ENCODE peak calls at places on chromosomes 13 and 19, in seven cellular contexts. F, S, K, Z, L, E and R are unnamed samples.
A peak's percentile ranks its signal among the peaks of the same experiment; 100 is the strongest.

GRCh38 chr13:45674908-45675307 is 27.2 kb upstream of the CBY2 start:
- DNase-seq in E (peak; percentile 46), S (no peak), F (no peak), K (no peak), Z (no peak), L (peak; percentile 91), R (peak; percentile 61)

GRCh38 chr13:73428137-73428536 is 369.3 kb downstream of the KLF5 start:
- DNase-seq in K (peak; percentile 67), S (no peak), Z (no peak), L (peak; percentile 15), F (no peak), E (no peak), R (peak; percentile 15)

GRCh38 chr13:33251131-33251629 is 34.4 kb downstream of the STARD13 start:
- DNase-seq in E (no peak), F (no peak), S (no peak), Z (no peak), L (peak; percentile 98), K (no peak), R (peak; percentile 90)

GRCh38 chr19:34172661-34173144 is 399 bp downstream of the LSM14A start:
- DNase-seq in Z (peak; percentile 55), S (peak; percentile 23), F (peak; percentile 31), L (no peak), E (no peak), K (no peak), R (no peak)

GRCh38 chr13:24130134-24130792 is 30.3 kb upstream of the SPATA13 start:
- DNase-seq in S (no peak), L (peak; percentile 11), F (no peak), E (no peak), K (no peak), Z (no peak), R (no peak)

GRCh38 chr19:412356-413355 is 3.7 kb upstream of the C2CD4C start:
- DNase-seq in S (no peak), F (no peak), L (no peak), Z (peak; percentile 36), E (no peak), K (no peak), R (no peak)

GRCh38 chr19:45311640-45312039 is 11.0 kb downstream of the CKM start:
- DNase-seq in Z (peak; percentile 51), F (no peak), L (peak; percentile 11), K (no peak), S (no peak), E (no peak), R (no peak)

GRCh38 chr13:36193151-36193855 is 21.1 kb downstream of the SOHLH2 start:
- DNase-seq in Z (no peak), E (no peak), K (no peak), L (peak; percentile 15), S (no peak), F (no peak), R (peak; percentile 20)

GRCh38 chr13:50452761-50453160 is 390.7 kb downstream of the DLEU7 start:
- DNase-seq in Z (no peak), K (no peak), L (peak; percentile 23), S (no peak), E (no peak), F (no peak), R (no peak)

GRCh38 chr13:76725211-76725610 is 161.0 kb downstream of the KCTD12 start:
- DNase-seq in L (peak; percentile 75), E (no peak), F (no peak), Z (no peak), S (no peak), K (no peak), R (peak; percentile 38)

GRCh38 chr13:105587786-105588185 is 947.7 kb downstream of the EFNB2 start:
- DNase-seq in L (no peak), K (peak; percentile 19), S (no peak), E (no peak), F (no peak), Z (no peak), R (no peak)

GRCh38 chr19:5309438-5310204 is 31.0 kb downstream of the PTPRS start:
- DNase-seq in Z (no peak), L (no peak), S (no peak), E (no peak), K (no peak), F (no peak), R (no peak)

GRCh38 chr19:49855676-49856573 is 5.0 kb downstream of the PTOV1 start:
- DNase-seq in L (no peak), K (no peak), S (no peak), Z (no peak), F (no peak), E (no peak), R (no peak)

GRCh38 chr13:113928701-113929627 is 44.9 kb downstream of the C13orf46 start:
- DNase-seq in S (peak; percentile 46), L (peak; percentile 99), E (no peak), F (peak; percentile 90), Z (no peak), K (no peak), R (peak; percentile 70)

GRCh38 chr13:40433577-40433976 is 232.9 kb downstream of the FOXO1 start:
- DNase-seq in Z (no peak), E (no peak), K (no peak), F (no peak), L (no peak), S (peak; percentile 56), R (no peak)

GRCh38 chr19:34319785-34320184 is 45.2 kb upstream of the GPI start:
- DNase-seq in Z (no peak), F (no peak), S (no peak), L (no peak), K (no peak), E (no peak), R (no peak)

GRCh38 chr19:29687897-29688728 is 22.9 kb downstream of the PLEKHF1 start:
- DNase-seq in Z (no peak), L (peak; percentile 84), S (no peak), E (no peak), F (no peak), K (peak; percentile 48), R (no peak)
- H3K4me3 ChIP-seq in Z (no peak overlapping the region), L (no peak overlapping the region), S (no peak overlapping the region), E (no peak overlapping the region), F (no peak overlapping the region), K (no peak overlapping the region), R (no peak overlapping the region)

GRCh38 chr19:12628040-12629022 is 17.6 kb downstream of the ZNF791 start:
- DNase-seq in Z (no peak), K (peak; percentile 56), S (no peak), F (no peak), L (no peak), E (no peak), R (no peak)
- H3K4me3 ChIP-seq in Z (no peak overlapping the region), K (no peak overlapping the region), S (no peak overlapping the region), F (no peak overlapping the region), L (no peak overlapping the region), E (no peak overlapping the region), R (no peak overlapping the region)

GRCh38 chr13:98674968-98675528 is 77.4 kb downstream of the SLC15A1 start:
- DNase-seq in S (no peak), E (no peak), K (no peak), Z (no peak), F (no peak), L (no peak), R (no peak)

GRCh38 chr13:98678741-98679140 is 73.7 kb downstream of the SLC15A1 start:
- DNase-seq in S (no peak), Z (no peak), L (no peak), K (no peak), F (no peak), E (no peak), R (no peak)

GRCh38 chr13:98675837-98676236 is 76.6 kb downstream of the SLC15A1 start:
- DNase-seq in Z (no peak), K (no peak), S (no peak), E (no peak), L (no peak), F (no peak), R (no peak)

GRCh38 chr13:98677398-98677797 is 75.1 kb downstream of the SLC15A1 start:
- DNase-seq in K (no peak), S (no peak), E (no peak), F (no peak), Z (no peak), L (no peak), R (no peak)

GRCh38 chr13:98676239-98676638 is 76.2 kb downstream of the SLC15A1 start:
- DNase-seq in E (no peak), F (no peak), S (no peak), L (no peak), Z (no peak), K (no peak), R (no peak)
- H3K4me3 ChIP-seq in E (no peak overlapping the region), F (no peak overlapping the region), S (no peak overlapping the region), L (no peak overlapping the region), Z (no peak overlapping the region), K (no peak overlapping the region), R (no peak overlapping the region)

GRCh38 chr19:7862413-7862951 is 11.7 kb downstream of the PRR36 start:
- DNase-seq in F (peak; percentile 35), K (peak; percentile 73), S (peak; percentile 81), L (no peak), E (peak; percentile 95), Z (peak; percentile 80), R (no peak)

GRCh38 chr19:7860166-7860901 is 13.9 kb downstream of the PRR36 start:
- DNase-seq in F (no peak), S (no peak), L (no peak), Z (no peak), K (no peak), E (no peak), R (no peak)

GRCh38 chr19:7860902-7861618 is 13.1 kb downstream of the PRR36 start:
- DNase-seq in L (no peak), F (no peak), S (no peak), K (no peak), Z (no peak), E (no peak), R (no peak)

GRCh38 chr19:7863157-7863970 is 10.8 kb downstream of the PRR36 start:
- DNase-seq in Z (no peak), E (peak; percentile 44), L (no peak), S (no peak), F (no peak), K (no peak), R (no peak)

DNA sequence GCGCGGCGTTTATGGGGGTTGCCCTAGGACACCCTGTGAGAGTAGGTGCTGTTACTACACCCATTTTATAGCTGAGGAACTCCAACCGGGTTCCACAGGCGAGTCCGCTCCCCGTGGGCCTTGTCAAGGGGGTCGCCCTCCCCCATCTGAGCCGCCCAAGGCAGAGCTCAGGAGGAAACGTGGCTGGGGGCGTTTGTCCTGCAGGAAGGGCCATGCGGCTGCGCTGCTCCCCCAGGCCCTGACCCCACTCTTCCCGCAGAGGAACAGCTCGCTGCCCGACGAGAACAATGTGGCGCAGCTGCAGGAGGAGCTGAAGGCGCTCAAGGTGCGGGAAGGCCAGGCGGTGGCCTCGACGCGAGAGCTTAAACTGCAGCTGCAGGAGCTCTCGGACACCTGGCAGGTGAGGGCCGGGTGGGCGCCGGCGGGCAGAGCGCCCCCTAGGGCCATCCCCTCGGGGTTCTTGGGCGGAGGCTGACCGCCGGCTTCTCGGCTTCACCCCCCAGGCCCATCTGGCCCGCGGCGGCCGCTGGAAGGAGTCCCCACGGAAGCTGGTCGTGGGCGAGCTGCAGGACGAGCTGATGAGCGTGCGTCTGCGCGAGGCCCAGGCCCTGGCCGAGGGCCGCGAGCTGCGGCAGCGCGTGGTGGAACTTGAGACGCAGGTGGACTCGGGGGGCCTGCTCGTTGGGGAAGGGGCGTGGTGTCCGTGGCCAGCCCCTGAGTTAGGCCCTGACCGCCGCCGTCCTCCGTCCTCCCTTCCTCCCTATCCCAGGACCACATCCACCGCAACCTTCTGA is 12.4 kb downstream of the PRR36 start:
- DNase-seq in L (no peak), E (no peak), F (no peak), Z (no peak), S (no peak), K (no peak), R (no peak)
- H3K4me3 ChIP-seq in L (no peak overlapping the region), E (peak overlapping the region; percentile 15), F (peak overlapping the region; percentile 44), Z (peak overlapping the region; percentile 38), S (no peak overlapping the region), K (peak overlapping the region; percentile 40), R (no peak overlapping the region)